ENCODE peak calls at places on chromosome 20, in seven cellular contexts. Q is IMR-90, I is H9, O is H1, C is neuronal stem cell, K is mesendoderm, X is trophoblast cell. N is an unnamed sample.

GRCh38 chr20:33679758-33680485 is 5.7 kb upstream of the NECAB3 start:
- DNase-seq in Q (no peak), I (no peak), O (no peak), C (no peak), K (no peak), X (no peak), N (no peak)

GRCh38 chr20:16007978-16008377 is 565.3 kb downstream of the KIF16B start:
- DNase-seq in Q (no peak), I (peak; percentile 39), O (no peak), C (no peak), K (peak; percentile 65), X (no peak), N (no peak)

GRCh38 chr20:48298851-48299484 is 513.7 kb upstream of the SULF2 start:
- DNase-seq in Q (peak; percentile 92), I (no peak), O (no peak), C (no peak), K (peak; percentile 88), X (no peak), N (peak; percentile 91)

GRCh38 chr20:48381353-48382120 is 446.3 kb downstream of the PREX1 start:
- DNase-seq in Q (no peak), I (no peak), O (no peak), C (no peak), K (no peak), X (no peak), N (no peak)

GRCh38 chr20:59650418-59650817 is 46.1 kb downstream of the PHACTR3 start:
- DNase-seq in Q (no peak), I (no peak), O (no peak), C (no peak), K (no peak), X (no peak), N (no peak)

GRCh38 chr20:56091635-56092180 is 86.4 kb upstream of the CBLN4 start:
- DNase-seq in Q (no peak), I (no peak), O (no peak), C (no peak), K (peak; percentile 1), X (peak; percentile 47), N (no peak)

GRCh38 chr20:25277941-25278521 is 30.1 kb downstream of the PYGB start:
- DNase-seq in Q (no peak), I (no peak), O (no peak), C (no peak), K (no peak), X (no peak), N (no peak)

GRCh38 chr20:15091417-15092017 is 754.1 kb upstream of the FLRT3 start:
- DNase-seq in Q (no peak), I (no peak), O (no peak), C (no peak), K (no peak), X (no peak), N (no peak)

GRCh38 chr20:22453244-22454080 is 130.9 kb downstream of the FOXA2 start:
- DNase-seq in Q (no peak), I (no peak), O (no peak), C (no peak), K (peak; percentile 50), X (no peak), N (no peak)

GRCh38 chr20:8646026-8646425 is 422.9 kb upstream of the PLCB4 start:
- DNase-seq in Q (peak; percentile 52), I (no peak), O (no peak), C (no peak), K (no peak), X (no peak), N (peak; percentile 48)

GRCh38 chr20:19911810-19912382 is 105.3 kb upstream of the NAA20 start:
- DNase-seq in Q (no peak), I (no peak), O (no peak), C (no peak), K (no peak), X (no peak), N (no peak)

GRCh38 chr20:19918965-19919329 is 98.2 kb upstream of the NAA20 start:
- DNase-seq in Q (no peak), I (no peak), O (no peak), C (no peak), K (no peak), X (no peak), N (peak; percentile 46)

GRCh38 chr20:19913927-19914614 is 103.1 kb upstream of the NAA20 start:
- DNase-seq in Q (peak; percentile 51), I (no peak), O (no peak), C (no peak), K (no peak), X (peak; percentile 50), N (peak; percentile 24)

GRCh38 chr20:19917110-19917509 is 100.1 kb upstream of the NAA20 start:
- DNase-seq in Q (no peak), I (no peak), O (no peak), C (no peak), K (no peak), X (no peak), N (no peak)

GRCh38 chr20:19915111-19915798 is 101.9 kb upstream of the NAA20 start:
- DNase-seq in Q (no peak), I (no peak), O (no peak), C (no peak), K (no peak), X (no peak), N (no peak)
- H3K4me1 ChIP-seq in Q (peaks cover 5% of the 10 kb centered on the region), I (peaks cover 2% of the 10 kb centered on the region), O (peaks cover 3% of the 10 kb centered on the region), C (no peaks in the 10 kb centered on the region), K (no peaks in the 10 kb centered on the region), X (peaks cover 5% of the 10 kb centered on the region), N (peaks cover 16% of the 10 kb centered on the region)

GRCh38 chr20:39289316-39289715 is 327.2 kb downstream of the DHX35 start:
- DNase-seq in Q (no peak), I (peak; percentile 66), O (no peak), C (no peak), K (peak; percentile 69), X (no peak), N (no peak)

GRCh38 chr20:39280875-39281274 is 318.7 kb downstream of the DHX35 start:
- DNase-seq in Q (no peak), I (no peak), O (no peak), C (no peak), K (no peak), X (no peak), N (no peak)

GRCh38 chr20:39282619-39283092 is 320.5 kb downstream of the DHX35 start:
- DNase-seq in Q (no peak), I (peak; percentile 81), O (no peak), C (no peak), K (peak; percentile 60), X (no peak), N (no peak)

DNA sequence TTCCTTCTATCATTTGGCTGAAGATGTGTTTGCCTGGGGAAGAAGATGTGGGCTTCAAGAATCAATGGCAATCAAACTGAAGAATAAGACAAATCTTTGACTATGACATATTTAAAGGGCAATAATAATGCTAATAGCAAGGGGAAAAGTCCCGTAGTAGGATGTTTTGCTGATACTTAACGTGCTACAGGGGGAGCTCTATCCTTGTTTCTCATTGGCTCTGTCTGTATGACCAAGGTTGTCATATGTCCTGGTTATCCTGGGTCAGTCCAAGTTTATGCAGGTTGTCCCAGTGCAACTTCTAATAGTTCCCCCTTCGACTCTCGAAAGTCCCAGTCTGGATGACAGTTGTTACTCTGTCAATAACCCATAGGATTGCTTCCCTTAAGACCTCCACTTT is 321.3 kb downstream of the DHX35 start:
- DNase-seq in Q (no peak), I (no peak), O (no peak), C (no peak), K (no peak), X (no peak), N (no peak)
- H2AK5ac ChIP-seq in Q (no peak overlapping the region), I (no peak overlapping the region), O (no peak overlapping the region), C (no peak overlapping the region), K (no peak overlapping the region), X (no peak overlapping the region), N (no peak overlapping the region)

GRCh38 chr20:49672109-49672681 is 41.5 kb downstream of the B4GALT5 start:
- DNase-seq in Q (no peak), I (no peak), O (no peak), C (no peak), K (no peak), X (no peak), N (no peak)

GRCh38 chr20:49668181-49668877 is 45.3 kb downstream of the B4GALT5 start:
- DNase-seq in Q (no peak), I (no peak), O (no peak), C (no peak), K (no peak), X (no peak), N (no peak)

GRCh38 chr20:49669601-49670189 is 44.0 kb downstream of the B4GALT5 start:
- DNase-seq in Q (no peak), I (no peak), O (no peak), C (no peak), K (no peak), X (no peak), N (no peak)

GRCh38 chr20:49674383-49675352 is 39.0 kb downstream of the B4GALT5 start:
- DNase-seq in Q (peak; percentile 30), I (no peak), O (no peak), C (no peak), K (peak; percentile 59), X (peak; percentile 13), N (no peak)

GRCh38 chr20:49671429-49671828 is 42.2 kb downstream of the B4GALT5 start:
- DNase-seq in Q (no peak), I (no peak), O (no peak), C (no peak), K (no peak), X (no peak), N (no peak)
- H3K4me1 ChIP-seq in Q (peaks cover 6% of the 10 kb centered on the region), I (peaks cover 10% of the 10 kb centered on the region), O (peaks cover 9% of the 10 kb centered on the region), C (peaks cover 16% of the 10 kb centered on the region), K (peaks cover 23% of the 10 kb centered on the region), X (peaks cover 8% of the 10 kb centered on the region), N (peaks cover 18% of the 10 kb centered on the region)

DNA sequence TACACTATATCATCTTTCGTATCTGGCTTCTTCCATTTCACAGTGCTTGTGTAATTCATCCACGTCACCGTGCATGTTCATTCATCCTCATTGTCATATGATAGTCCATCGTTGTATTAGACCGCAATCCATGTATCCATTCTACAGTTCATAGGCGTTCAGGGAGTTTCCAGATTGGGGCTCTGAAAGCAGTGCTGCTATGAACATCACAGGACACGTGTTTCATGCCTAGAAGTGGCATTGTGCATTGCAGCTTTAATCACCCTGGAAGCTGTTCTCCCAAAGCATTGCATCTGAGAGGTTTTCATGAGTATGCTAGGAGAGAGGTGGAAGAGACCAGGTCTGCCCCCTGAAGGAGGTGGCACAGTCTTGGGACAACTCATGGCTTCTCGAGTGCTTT is 35.3 kb downstream of the BMP7 start:
- DNase-seq in Q (no peak), I (no peak), O (no peak), C (no peak), K (no peak), X (no peak), N (no peak)
- H2AK5ac ChIP-seq in Q (no peak overlapping the region), I (no peak overlapping the region), O (peak overlapping the region; percentile 71), C (no peak overlapping the region), K (no peak overlapping the region), X (no peak overlapping the region), N (no peak overlapping the region)

GRCh38 chr20:44204156-44204831 is 6.3 kb downstream of the OSER1 start:
- DNase-seq in Q (peak; percentile 96), I (no peak), O (no peak), C (no peak), K (no peak), X (peak; percentile 75), N (peak; percentile 89)
- H3K4me1 ChIP-seq in Q (peaks cover 19% of the 10 kb centered on the region), I (no peaks in the 10 kb centered on the region), O (no peaks in the 10 kb centered on the region), C (peaks cover 3% of the 10 kb centered on the region), K (peaks cover 7% of the 10 kb centered on the region), X (peaks cover 2% of the 10 kb centered on the region), N (peaks cover 10% of the 10 kb centered on the region)

DNA sequence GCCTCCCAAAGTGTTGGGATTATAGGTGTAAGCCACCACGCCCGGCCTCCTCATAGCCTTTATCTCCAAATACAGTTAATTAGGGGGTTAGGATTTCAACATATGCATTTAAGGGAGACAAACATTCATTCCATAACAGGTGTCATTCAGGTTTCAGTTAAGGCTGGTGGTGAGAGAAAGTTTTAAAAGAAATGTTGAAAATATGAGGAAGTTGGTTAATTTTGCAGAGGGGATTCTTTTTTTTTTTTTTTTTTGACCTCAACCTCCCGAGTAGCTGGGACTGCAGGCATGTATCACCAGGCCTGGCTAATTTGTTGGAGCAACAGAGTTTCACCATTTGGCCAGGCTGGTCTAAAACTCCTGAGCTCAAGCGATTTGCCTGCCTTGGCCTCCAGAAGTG is 12.5 kb upstream of the EBF4 start:
- DNase-seq in Q (no peak), I (no peak), O (no peak), C (no peak), K (no peak), X (no peak), N (no peak)
- H2AK5ac ChIP-seq in Q (no peak overlapping the region), I (no peak overlapping the region), O (no peak overlapping the region), C (no peak overlapping the region), K (no peak overlapping the region), X (no peak overlapping the region), N (no peak overlapping the region)